ENCODE peak calls at places on chromosomes 7 and 10, in nine cellular contexts. N is activated CD8-positive, alpha-beta memory T cell treated with anti-CD3 and anti-CD28 coated beads, Interleukin-2, amount 50 U/mL, for 48 hours; H is stimulated activated CD4-positive, alpha-beta T cell treated with anti-CD3 and anti-CD28 coated beads, Interleukin-4, amount 100 ng/mL, for 24 hours; G is activated CD4-positive, CD25-positive, alpha-beta regulatory T cell; C is SJSA1; J is lung; U is Karpas-422; V is neural progenitor cell; F is gastrocnemius medialis. I is an unnamed sample.

GRCh38 chr7:93159490-93159889 is 11.3 kb upstream of the SAMD9L start:
- DNase-seq in N (no peak), H (no peak), G (no peak), C (no peak), J (no peak), U (no peak), V (no peak), F (no peak), I (no peak)

GRCh38 chr10:69696073-69696731 is 66.2 kb downstream of the FAM241B start:
- DNase-seq in N (no peak), H (no peak), G (no peak), C (peak; percentile 51), J (no peak), U (peak; percentile 52), V (peak; percentile 55), F (no peak), I (no peak)

GRCh38 chr10:95229724-95230627 is 35.9 kb downstream of the ACSM6 start:
- DNase-seq in N (no peak), H (no peak), G (no peak), C (peak; percentile 83), J (no peak), U (no peak), V (peak; percentile 64), F (no peak), I (no peak)

GRCh38 chr10:14648042-14648765 is 126.5 kb downstream of the FAM107B start:
- DNase-seq in N (peak; percentile 82), H (peak; percentile 68), G (peak; percentile 42), C (no peak), J (peak; percentile 63), U (peak; percentile 74), V (peak; percentile 93), F (peak; percentile 37), I (peak; percentile 61)

GRCh38 chr7:138878847-138879246 is 80.9 kb upstream of the ATP6V0A4 start:
- DNase-seq in N (no peak), H (no peak), G (no peak), C (no peak), J (no peak), U (no peak), V (no peak), F (no peak), I (no peak)

GRCh38 chr10:90856964-90857634 is 740 bp downstream of the HTR7 start:
- DNase-seq in N (peak; percentile 57), H (no peak), G (no peak), C (no peak), J (no peak), U (no peak), V (peak; percentile 32), F (no peak), I (no peak)

GRCh38 chr10:91603931-91604331 is 28.9 kb downstream of the PPP1R3C start:
- DNase-seq in N (no peak), H (no peak), G (no peak), C (no peak), J (no peak), U (no peak), V (no peak), F (no peak), I (no peak)

GRCh38 chr10:30819306-30820190 is 190.0 kb upstream of the LYZL2 start:
- DNase-seq in N (no peak), H (no peak), G (no peak), C (no peak), J (no peak), U (no peak), V (no peak), F (no peak), I (no peak)

GRCh38 chr10:43083764-43084163 is 6.9 kb downstream of the RET start:
- DNase-seq in N (no peak), H (no peak), G (no peak), C (no peak), J (no peak), U (no peak), V (no peak), F (no peak), I (no peak)

GRCh38 chr7:135177021-135177696 is 6.7 kb upstream of the CYREN start:
- DNase-seq in N (no peak), H (no peak), G (no peak), C (peak; percentile 19), J (no peak), U (no peak), V (no peak), F (no peak), I (no peak)

GRCh38 chr7:50197547-50197946 is 104.5 kb upstream of the ZPBP start:
- DNase-seq in N (peak; percentile 85), H (peak; percentile 79), G (no peak), C (no peak), J (no peak), U (no peak), V (no peak), F (no peak), I (no peak)

GRCh38 chr7:76234931-76235441 is 33.3 kb downstream of the SRRM3 start:
- DNase-seq in N (peak; percentile 92), H (peak; percentile 79), G (peak; percentile 9), C (peak; percentile 86), J (peak; percentile 79), U (peak; percentile 90), V (peak; percentile 90), F (peak; percentile 26), I (peak; percentile 79)

GRCh38 chr7:101222275-101222830 is 4.4 kb downstream of the ZNHIT1 start:
- DNase-seq in N (no peak), H (no peak), G (no peak), C (no peak), J (no peak), U (no peak), V (no peak), F (no peak), I (no peak)